ENCODE peak calls at places on chromosomes 12 and 14, in seven cellular contexts. F is GM23338, V is PC-9, O is K562, M is DND-41, D is neural progenitor cell, R is fibroblast of lung. K is an unnamed sample.

GRCh38 chr12:50677858-50678257 is 86.0 kb upstream of the ATF1 start:
- DNase-seq in O (no peak), D (no peak), F (no peak), M (no peak), V (no peak), R (peak), K (peak)

GRCh38 chr12:23093488-23093887 is 468.5 kb downstream of the ETNK1 start:
- DNase-seq in D (no peak), V (no peak), R (peak), F (no peak), O (no peak), M (no peak), K (no peak)

GRCh38 chr12:19969476-19969875 is 398.9 kb upstream of the PDE3A start:
- DNase-seq in M (no peak), V (no peak), F (no peak), R (peak), D (no peak), O (no peak), K (no peak)

GRCh38 chr12:82708507-82708906 is 21.8 kb downstream of the TMTC2 start:
- DNase-seq in R (no peak), V (no peak), O (no peak), D (peak), M (no peak), F (peak), K (peak)

GRCh38 chr14:104473244-104473565 is 106.4 kb upstream of the C14orf180 start:
- DNase-seq in D (peak), R (no peak), M (no peak), O (no peak), F (peak), V (no peak), K (no peak)

GRCh38 chr12:120316798-120317257 is 10.8 kb downstream of the PLA2G1B start:
- DNase-seq in M (no peak), V (peak), F (no peak), R (peak), O (peak), D (no peak), K (peak)

GRCh38 chr12:67916266-67916970 is 72.8 kb upstream of the IFNG-AS1 start:
- DNase-seq in F (peak), O (no peak), D (no peak), V (no peak), M (no peak), R (no peak), K (peak)

GRCh38 chr12:54012631-54013398 is 4.0 kb downstream of the HOXC8 start:
- DNase-seq in M (no peak), D (no peak), O (peak), R (no peak), V (no peak), F (no peak), K (no peak)

GRCh38 chr12:111842556-111843396 is 748 bp downstream of the MAPKAPK5 start:
- DNase-seq in M (no peak), O (peak), V (no peak), R (peak), F (peak), D (peak), K (peak)

GRCh38 chr14:73785834-73786631 is 65.6 kb upstream of the PTGR2 start:
- DNase-seq in D (peak), O (peak), F (peak), M (peak), R (peak), V (peak), K (peak)
- TF ChIP-seq EZH2 in D (peak), O (no peak), F (peak), M (no peak), R (no peak), V (no peak), K (no peak)

GRCh38 chr12:2052861-2053674 is at the start of gene CACNA1C:
- DNase-seq in M (peak), O (no peak), R (peak), F (peak), V (no peak), D (peak), K (peak)
- TF ChIP-seq EZH2 in M (peak), O (no peak), R (no peak), F (peak), V (no peak), D (peak), K (no peak)

GRCh38 chr14:77139540-77140342 is 1.9 kb downstream of the ZDHHC22 start:
- DNase-seq in D (peak), V (peak), F (peak), M (no peak), O (peak), R (no peak), K (peak)
- TF ChIP-seq EZH2 in D (no peak), V (no peak), F (no peak), M (no peak), O (no peak), R (peak), K (peak)

GRCh38 chr14:88323520-88324199 is 591 bp upstream of the KCNK10 start:
- DNase-seq in F (peak), O (no peak), M (no peak), D (peak), R (peak), V (no peak), K (peak)

GRCh38 chr14:88323086-88323519 is at the start of gene KCNK10:
- DNase-seq in F (peak), V (no peak), M (no peak), R (peak), D (peak), O (no peak), K (no peak)

GRCh38 chr14:88327497-88327896 is 4.4 kb upstream of the KCNK10 start:
- DNase-seq in R (no peak), F (no peak), M (no peak), V (no peak), O (no peak), D (no peak), K (no peak)

GRCh38 chr14:88325883-88326282 is 2.8 kb upstream of the KCNK10 start:
- DNase-seq in F (peak), O (no peak), M (no peak), V (no peak), R (no peak), D (no peak), K (no peak)

GRCh38 chr14:88326352-88327103 is 3.5 kb upstream of the KCNK10 start:
- DNase-seq in D (peak), R (no peak), F (peak), O (no peak), V (no peak), M (no peak), K (no peak)
- TF ChIP-seq EZH2 in D (peak), R (no peak), F (peak), O (no peak), V (no peak), M (no peak), K (no peak)

K was measured in GM23248.